ENCODE peak calls at places on chromosomes 1 and 21, in ten cellular contexts. O, D, X, U, Z, S, A, F, L and E are unnamed samples. For H3K36me3 and H3K27me3, the result is how much of the 10 kb centered on the place peaks cover.

GRCh38 chr1:174114788-174115448 is 44.4 kb upstream of the RABGAP1L start:
- DNase-seq in Z (peak), L (no peak), O (no peak), D (peak), A (no peak), F (no peak), X (peak), S (peak), U (no peak), E (peak)

GRCh38 chr1:119713039-119713537 is 1.4 kb downstream of the PHGDH start:
- DNase-seq in L (no peak), U (no peak), D (peak), O (no peak), F (no peak), S (peak), A (no peak), Z (peak), X (peak), E (no peak)

GRCh38 chr1:2108213-2108876 is 58.1 kb downstream of the PRKCZ start:
- DNase-seq in D (peak), F (no peak), S (peak), L (no peak), X (peak), Z (peak), U (no peak), O (no peak), A (no peak), E (no peak)

GRCh38 chr21:37374026-37374425 is 7.5 kb downstream of the DYRK1A start:
- DNase-seq in D (no peak), O (no peak), F (no peak), U (no peak), X (no peak), A (no peak), L (no peak), S (no peak), Z (peak), E (no peak)

GRCh38 chr1:161730050-161730564 is 8.8 kb downstream of the FCRLB start:
- DNase-seq in U (no peak), A (no peak), D (no peak), L (no peak), Z (peak), S (no peak), F (no peak), O (no peak), X (no peak), E (no peak)

GRCh38 chr1:160101037-160101716 is 2.8 kb upstream of the IGSF8 start:
- DNase-seq in A (peak), F (peak), X (peak), S (peak), U (no peak), L (peak), Z (peak), D (peak), O (peak), E (no peak)

GRCh38 chr21:36791695-36792451 is 93.0 kb downstream of the SIM2 start:
- DNase-seq in O (peak), D (peak), X (peak), A (no peak), S (no peak), Z (no peak), U (no peak), F (no peak), L (no peak), E (no peak)

GRCh38 chr1:211695135-211695816 is 19.9 kb upstream of the NEK2 start:
- DNase-seq in S (peak), X (peak), D (no peak), Z (no peak), A (no peak), U (no peak), L (peak), F (no peak), O (no peak), E (no peak)

GRCh38 chr1:37629726-37630425 is 4.8 kb downstream of the RSPO1 start:
- DNase-seq in U (no peak), A (no peak), F (no peak), L (no peak), O (no peak), S (no peak), D (no peak), X (no peak), Z (no peak), E (no peak)
- H3K36me3 ChIP-seq in U (under half), A (under half), F (under half), L (under half), O (under half), S (under half), D (under half), X (under half), Z (under half), E (under half)

GRCh38 chr21:41766883-41767605 is at the start of gene RIPK4:
- DNase-seq in O (no peak), S (peak), X (peak), A (no peak), F (peak), D (peak), U (no peak), L (no peak), Z (no peak), E (peak)

GRCh38 chr21:41764558-41765392 is 2.1 kb downstream of the RIPK4 start:
- DNase-seq in S (peak), A (no peak), U (no peak), Z (no peak), X (no peak), L (peak), D (no peak), O (no peak), F (no peak), E (peak)

GRCh38 chr21:41766051-41766882 is 585 bp downstream of the RIPK4 start:
- DNase-seq in F (no peak), D (no peak), L (peak), O (no peak), S (no peak), A (no peak), U (no peak), Z (no peak), X (peak), E (no peak)

GRCh38 chr21:41763996-41764395 is 2.9 kb downstream of the RIPK4 start:
- DNase-seq in D (no peak), A (no peak), Z (no peak), S (no peak), U (no peak), L (no peak), F (no peak), X (no peak), O (no peak), E (no peak)

GRCh38 chr21:41765393-41765950 is 1.4 kb downstream of the RIPK4 start:
- DNase-seq in F (no peak), O (no peak), S (no peak), L (peak), A (no peak), D (no peak), X (no peak), U (no peak), Z (no peak), E (no peak)
- H3K27me3 ChIP-seq in F (under half), O (half or more), S (under half), L (half or more), A (under half), D (half or more), X (half or more), U (under half), Z (half or more), E (under half)

DNA sequence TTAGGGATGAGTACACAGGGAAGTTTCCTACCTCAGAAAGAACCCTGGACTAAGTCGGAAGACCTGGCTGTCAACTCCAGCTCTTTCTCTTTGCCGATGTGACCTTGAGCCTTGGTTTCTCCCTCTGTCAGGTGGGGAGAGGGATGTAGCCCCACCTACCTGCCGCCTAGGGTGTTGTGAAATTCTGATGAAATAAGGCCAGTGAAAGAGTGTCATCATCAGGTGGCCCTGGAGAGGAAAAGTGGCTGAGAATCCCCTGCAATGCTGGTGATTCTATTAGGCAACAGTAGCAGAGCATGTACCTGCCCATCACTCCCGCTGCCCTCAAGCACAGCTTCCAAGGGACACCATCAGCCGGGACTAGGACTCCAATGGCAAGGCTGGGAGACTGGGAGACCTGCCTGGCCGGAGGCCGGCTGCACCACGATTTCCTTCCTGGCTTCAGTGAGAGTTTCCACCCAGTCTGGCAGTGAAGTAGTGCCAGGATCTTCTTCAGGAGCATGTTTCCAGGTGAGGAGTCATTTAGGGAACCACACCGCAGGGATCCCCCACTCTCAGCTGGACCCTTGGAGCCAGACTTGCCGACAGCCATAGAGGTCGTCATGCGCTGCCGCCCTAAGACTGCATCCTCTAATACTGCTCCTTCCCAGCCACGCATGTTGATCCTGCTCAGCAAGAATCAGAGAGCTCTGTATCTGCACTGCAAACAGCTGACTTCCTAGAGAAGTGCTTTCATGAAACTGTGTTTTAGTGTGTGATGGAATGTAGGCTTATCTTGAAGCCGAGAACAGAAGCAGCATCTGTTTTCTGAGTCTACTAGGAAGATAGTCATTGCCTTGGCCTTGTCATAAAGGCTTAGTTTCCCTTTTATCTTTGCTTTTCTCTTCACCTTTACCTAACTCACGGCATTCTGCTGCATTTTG is 88.0 kb upstream of the F3 start:
- DNase-seq in Z (no peak), X (no peak), F (no peak), S (no peak), O (no peak), U (no peak), D (no peak), A (no peak), L (no peak), E (no peak)
- H3K4me3 ChIP-seq in Z (no peak), X (no peak), F (no peak), S (no peak), O (no peak), U (no peak), D (no peak), A (no peak), L (no peak), E (no peak)

GRCh38 chr1:236836157-236836556 is 41.1 kb downstream of the MTR start:
- DNase-seq in A (no peak), D (no peak), L (no peak), S (no peak), X (no peak), U (no peak), O (no peak), F (no peak), Z (no peak), E (no peak)
- H3K36me3 ChIP-seq in A (under half), D (half or more), L (half or more), S (under half), X (under half), U (under half), O (half or more), F (half or more), Z (under half), E (under half)

GRCh38 chr21:16318651-16319300 is 589.0 kb downstream of the USP25 start:
- DNase-seq in O (no peak), L (no peak), Z (no peak), U (no peak), D (no peak), A (no peak), S (no peak), X (no peak), F (no peak), E (no peak)
- H3K27me3 ChIP-seq in O (under half), L (under half), Z (under half), U (under half), D (under half), A (under half), S (under half), X (under half), F (under half), E (under half)

GRCh38 chr1:151243683-151244216 is 10.8 kb upstream of the PSMD4 start:
- DNase-seq in O (no peak), L (no peak), Z (no peak), U (no peak), A (no peak), S (no peak), X (peak), D (no peak), F (no peak), E (no peak)
- H3K4me3 ChIP-seq in O (no peak), L (no peak), Z (no peak), U (no peak), A (no peak), S (no peak), X (no peak), D (no peak), F (no peak), E (no peak)

GRCh38 chr1:42935313-42935624 is 23.4 kb downstream of the SLC2A1 start:
- DNase-seq in L (peak), Z (no peak), O (peak), X (no peak), U (no peak), F (no peak), D (no peak), A (no peak), S (no peak), E (no peak)
- H3K36me3 ChIP-seq in L (under half), Z (under half), O (under half), X (under half), U (under half), F (under half), D (under half), A (under half), S (under half), E (under half)

GRCh38 chr21:42737969-42738590 is 84.7 kb downstream of the PDE9A start:
- DNase-seq in U (no peak), F (no peak), A (peak), S (peak), X (no peak), L (peak), O (peak), Z (no peak), D (no peak), E (no peak)

GRCh38 chr21:42735944-42736343 is 82.5 kb downstream of the PDE9A start:
- DNase-seq in Z (no peak), X (no peak), U (no peak), A (no peak), S (no peak), O (no peak), D (no peak), L (no peak), F (no peak), E (no peak)

GRCh38 chr21:42734323-42734971 is 81.0 kb downstream of the PDE9A start:
- DNase-seq in L (no peak), F (no peak), Z (no peak), U (no peak), X (no peak), D (no peak), S (peak), A (no peak), O (no peak), E (no peak)

GRCh38 chr21:42735061-42735460 is 81.6 kb downstream of the PDE9A start:
- DNase-seq in X (no peak), D (no peak), L (no peak), O (no peak), A (no peak), F (no peak), Z (no peak), S (no peak), U (no peak), E (no peak)

GRCh38 chr21:42736646-42737350 is 83.4 kb downstream of the PDE9A start:
- DNase-seq in L (no peak), U (no peak), O (no peak), F (no peak), S (no peak), X (no peak), D (no peak), Z (no peak), A (no peak), E (no peak)
- H3K27me3 ChIP-seq in L (under half), U (under half), O (under half), F (under half), S (under half), X (under half), D (under half), Z (under half), A (under half), E (under half)

DNA sequence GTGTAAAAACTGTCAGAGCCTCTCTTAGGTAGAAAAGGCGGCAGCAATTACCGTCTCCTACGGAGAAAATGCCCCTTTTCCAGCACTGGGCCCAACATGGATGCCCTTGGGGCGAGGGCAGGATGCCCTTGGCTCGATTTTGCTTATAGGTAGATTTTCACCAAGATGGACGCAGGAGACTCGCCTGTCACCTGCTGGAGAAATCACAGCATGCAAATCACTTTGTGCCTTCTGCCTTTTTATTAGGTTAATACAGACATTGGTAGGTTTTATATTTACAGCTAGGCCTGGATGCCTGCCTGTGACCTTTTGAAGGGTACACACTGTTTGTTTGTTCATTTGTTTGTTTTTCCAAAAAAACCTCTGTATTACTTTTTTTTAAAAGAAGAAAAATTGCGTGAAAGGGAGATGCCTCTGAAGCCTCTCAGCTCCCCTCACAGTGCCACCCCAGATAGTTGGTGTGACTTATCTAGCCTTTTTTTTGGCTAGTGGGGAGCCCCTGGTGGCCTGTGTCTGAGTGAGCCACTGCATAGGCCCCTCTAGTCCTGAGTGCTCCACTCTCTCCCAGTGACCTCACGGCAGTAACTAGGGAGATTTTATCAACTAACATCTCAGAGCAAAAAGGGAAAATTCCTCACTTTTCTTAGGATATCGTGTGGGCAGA is 2.5 kb downstream of the ATP1B1 start:
- DNase-seq in O (no peak), Z (peak), L (no peak), D (peak), S (peak), U (no peak), X (peak), F (no peak), A (no peak), E (no peak)
- H3K4me3 ChIP-seq in O (peak), Z (no peak), L (no peak), D (peak), S (peak), U (no peak), X (no peak), F (no peak), A (peak), E (peak)

GRCh38 chr1:236864211-236864610 is 69.1 kb downstream of the MTR start:
- DNase-seq in A (no peak), Z (no peak), X (no peak), F (no peak), D (no peak), U (no peak), S (no peak), O (no peak), L (no peak), E (no peak)

GRCh38 chr1:236862231-236862591 is 67.1 kb downstream of the MTR start:
- DNase-seq in X (no peak), F (no peak), D (no peak), S (no peak), L (no peak), O (no peak), A (no peak), U (no peak), Z (no peak), E (no peak)

GRCh38 chr1:236860674-236861073 is 65.6 kb downstream of the MTR start:
- DNase-seq in A (no peak), F (no peak), Z (no peak), D (no peak), U (no peak), X (no peak), S (no peak), L (no peak), O (no peak), E (no peak)

GRCh38 chr1:236861560-236862230 is 66.6 kb downstream of the MTR start:
- DNase-seq in L (no peak), O (no peak), F (no peak), Z (no peak), S (peak), U (no peak), A (no peak), X (peak), D (peak), E (no peak)

GRCh38 chr1:236862615-236863211 is 67.6 kb downstream of the MTR start:
- DNase-seq in D (no peak), L (no peak), S (no peak), O (peak), X (no peak), Z (no peak), A (peak), F (no peak), U (no peak), E (peak)
- H3K36me3 ChIP-seq in D (under half), L (half or more), S (under half), O (half or more), X (under half), Z (under half), A (under half), F (half or more), U (under half), E (under half)